ENCODE peak calls at places on chromosomes 5 and 9, in eight cellular contexts. J is anterior cingulate cortex, F is HS-27A, V is PC-9, N is transverse colon, I is ecto neural progenitor cell, Z is neuronal stem cell, S is GM23338. R is an unnamed sample.

GRCh38 chr9:129761901-129762359 is 9.1 kb upstream of the PTGES start:
- DNase-seq in J (no peak), F (no peak), V (peak), N (no peak), I (no peak), Z (no peak), S (peak), R (no peak)

GRCh38 chr9:134225186-134225585 is 60.8 kb upstream of the RNU6ATAC start:
- DNase-seq in J (no peak), F (no peak), V (no peak), N (no peak), I (no peak), Z (no peak), S (no peak), R (no peak)

GRCh38 chr9:136044971-136045594 is 50.0 kb downstream of the NACC2 start:
- DNase-seq in J (peak), F (no peak), V (no peak), N (no peak), I (no peak), Z (no peak), S (no peak), R (no peak)

GRCh38 chr9:4339357-4339756 is 39.5 kb upstream of the GLIS3 start:
- DNase-seq in J (peak), F (peak), V (peak), N (peak), I (peak), Z (peak), S (peak), R (peak)

GRCh38 chr9:127222388-127223095 is 42.0 kb upstream of the GARNL3 start:
- DNase-seq in J (no peak), F (no peak), V (no peak), N (no peak), I (no peak), Z (no peak), S (no peak), R (no peak)

GRCh38 chr9:82295177-82295576 is 306.6 kb downstream of the SPATA31D1 start:
- DNase-seq in J (no peak), F (no peak), V (no peak), N (no peak), I (no peak), Z (no peak), S (no peak), R (no peak)

GRCh38 chr5:28014779-28015178 is 976.4 kb upstream of the CDH9 start:
- DNase-seq in J (no peak), F (no peak), V (peak), N (no peak), I (no peak), Z (no peak), S (peak), R (peak)

GRCh38 chr5:148873120-148873519 is 46.7 kb downstream of the ADRB2 start:
- DNase-seq in J (no peak), F (no peak), V (no peak), N (no peak), I (no peak), Z (no peak), S (no peak), R (no peak)

GRCh38 chr5:117299940-117300339 is 725.3 kb upstream of the SEMA6A start:
- DNase-seq in J (no peak), F (no peak), V (no peak), N (no peak), I (no peak), Z (no peak), S (no peak), R (no peak)

GRCh38 chr9:121838757-121839669 is 187.6 kb downstream of the DAB2IP start:
- DNase-seq in J (no peak), F (no peak), V (no peak), N (no peak), I (peak), Z (no peak), S (peak), R (no peak)

GRCh38 chr9:16058131-16058549 is 505.3 kb downstream of the CCDC171 start:
- DNase-seq in J (no peak), F (peak), V (no peak), N (no peak), I (no peak), Z (no peak), S (peak), R (no peak)

GRCh38 chr9:81035601-81036000 is 653.7 kb downstream of the TLE1 start:
- DNase-seq in J (no peak), F (no peak), V (no peak), N (no peak), I (no peak), Z (no peak), S (no peak), R (no peak)

GRCh38 chr9:89999176-89999533 is 394.3 kb downstream of the GADD45G start:
- DNase-seq in J (no peak), F (no peak), V (peak), N (peak), I (no peak), Z (no peak), S (no peak), R (no peak)

GRCh38 chr5:23146183-23146582 is 293.0 kb upstream of the CDH12 start:
- DNase-seq in J (no peak), F (no peak), V (no peak), N (no peak), I (no peak), Z (no peak), S (no peak), R (no peak)

GRCh38 chr5:54628049-54628448 is 110.5 kb downstream of the SNX18 start:
- DNase-seq in J (no peak), F (no peak), V (no peak), N (no peak), I (no peak), Z (no peak), S (no peak), R (no peak)

GRCh38 chr5:160173-160510 is 31.2 kb upstream of the LRRC14B start:
- DNase-seq in J (no peak), F (no peak), V (no peak), N (no peak), I (no peak), Z (no peak), S (no peak), R (no peak)

GRCh38 chr9:35318741-35319140 is 156.9 kb downstream of the UNC13B start:
- DNase-seq in J (no peak), F (no peak), V (no peak), N (no peak), I (no peak), Z (no peak), S (no peak), R (no peak)

GRCh38 chr5:31096238-31096865 is 97.1 kb upstream of the CDH6 start:
- DNase-seq in J (no peak), F (peak), V (no peak), N (no peak), I (no peak), Z (no peak), S (no peak), R (no peak)

GRCh38 chr5:113212244-113212920 is 222.4 kb downstream of the TSSK1B start:
- DNase-seq in J (peak), F (no peak), V (no peak), N (no peak), I (no peak), Z (no peak), S (no peak), R (no peak)

GRCh38 chr5:126052120-126052519 is 371.1 kb upstream of the GRAMD2B start:
- DNase-seq in J (no peak), F (no peak), V (no peak), N (no peak), I (no peak), Z (no peak), S (no peak), R (no peak)

GRCh38 chr5:173825215-173825865 is 62.8 kb upstream of the CPEB4 start:
- DNase-seq in J (peak), F (no peak), V (peak), N (no peak), I (no peak), Z (no peak), S (no peak), R (no peak)

GRCh38 chr9:13171261-13171660 is 108.2 kb downstream of the MPDZ start:
- DNase-seq in J (no peak), F (no peak), V (no peak), N (no peak), I (no peak), Z (no peak), S (no peak), R (no peak)

GRCh38 chr9:93522736-93523135 is 53.6 kb upstream of the PHF2 start:
- DNase-seq in J (no peak), F (no peak), V (no peak), N (no peak), I (no peak), Z (no peak), S (no peak), R (no peak)

GRCh38 chr9:135979472-135980166 is 18.4 kb upstream of the UBAC1 start:
- DNase-seq in J (no peak), F (no peak), V (no peak), N (no peak), I (no peak), Z (no peak), S (no peak), R (no peak)

GRCh38 chr5:146107901-146108300 is 2.5 kb upstream of the PLAC8L1 start:
- DNase-seq in J (no peak), F (no peak), V (no peak), N (no peak), I (no peak), Z (no peak), S (no peak), R (no peak)

GRCh38 chr5:57902035-57902434 is 419.4 kb upstream of the ACTBL2 start:
- DNase-seq in J (no peak), F (no peak), V (no peak), N (no peak), I (no peak), Z (no peak), S (no peak), R (no peak)

GRCh38 chr9:115202960-115203751 is 85.2 kb upstream of the TNC start:
- DNase-seq in J (no peak), F (no peak), V (no peak), N (peak), I (no peak), Z (no peak), S (no peak), R (no peak)

GRCh38 chr5:80190960-80191359 is 64.9 kb downstream of the SERINC5 start:
- DNase-seq in J (no peak), F (no peak), V (no peak), N (no peak), I (no peak), Z (no peak), S (no peak), R (no peak)

GRCh38 chr9:16202913-16203734 is 650.3 kb downstream of the CCDC171 start:
- DNase-seq in J (no peak), F (peak), V (peak), N (no peak), I (no peak), Z (no peak), S (no peak), R (no peak)

GRCh38 chr5:111742595-111742994 is 14.4 kb downstream of the NREP start:
- DNase-seq in J (no peak), F (no peak), V (no peak), N (no peak), I (no peak), Z (no peak), S (no peak), R (peak)

GRCh38 chr5:73370076-73370475 is 78.5 kb downstream of the FOXD1 start:
- DNase-seq in J (no peak), F (no peak), V (no peak), N (no peak), I (no peak), Z (no peak), S (no peak), R (no peak)

GRCh38 chr5:36403601-36404311 is 102.1 kb upstream of the RANBP3L start:
- DNase-seq in J (no peak), F (peak), V (no peak), N (no peak), I (no peak), Z (no peak), S (no peak), R (no peak)

GRCh38 chr5:38500861-38501260 is 55.6 kb downstream of the LIFR start:
- DNase-seq in J (no peak), F (peak), V (no peak), N (no peak), I (no peak), Z (no peak), S (no peak), R (no peak)

GRCh38 chr5:100691545-100691944 is 156.4 kb downstream of the FAM174A start:
- DNase-seq in J (no peak), F (no peak), V (peak), N (no peak), I (no peak), Z (no peak), S (no peak), R (no peak)

R was measured in HEK293T.